ENCODE peak calls at places on chromosome 13, in six cellular contexts. P is mesendoderm, Z is H9, M is IMR-90, N is H1, K is mesenchymal stem cell. J is an unnamed sample.

GRCh38 chr13:113649212-113649611 is 8.8 kb downstream of the ATP4B start:
- DNase-seq in M (no peak), P (peak), K (no peak), N (no peak), Z (no peak), J (no peak)

GRCh38 chr13:59094149-59094548 is 1069.6 kb downstream of the DIAPH3 start:
- DNase-seq in K (no peak), P (no peak), N (no peak), Z (no peak), M (peak), J (no peak)

GRCh38 chr13:48977973-48978372 is 2.3 kb downstream of the FNDC3A start:
- DNase-seq in N (no peak), K (no peak), Z (no peak), M (peak), P (no peak), J (no peak)

GRCh38 chr13:112112534-112113276 is 45.8 kb downstream of the SOX1 start:
- DNase-seq in Z (no peak), K (no peak), N (no peak), M (no peak), P (no peak), J (no peak)

GRCh38 chr13:102190930-102191329 is 210.9 kb downstream of the FGF14 start:
- DNase-seq in P (no peak), K (no peak), Z (no peak), M (no peak), N (no peak), J (no peak)

GRCh38 chr13:73355134-73355533 is 296.3 kb downstream of the KLF5 start:
- DNase-seq in M (no peak), N (no peak), P (no peak), K (no peak), Z (no peak), J (no peak)

GRCh38 chr13:32153056-32153455 is 121.5 kb downstream of the FRY start:
- DNase-seq in Z (no peak), P (no peak), N (no peak), M (peak), K (peak), J (no peak)

GRCh38 chr13:30928971-30929370 is 3.5 kb upstream of the TEX26 start:
- DNase-seq in P (no peak), K (no peak), N (no peak), Z (no peak), M (no peak), J (no peak)

GRCh38 chr13:35839746-35840273 is 291.4 kb downstream of the DCLK1 start:
- DNase-seq in K (no peak), Z (no peak), M (no peak), N (no peak), P (no peak), J (no peak)

GRCh38 chr13:47437411-47437810 is 540.6 kb upstream of the HTR2A start:
- DNase-seq in N (no peak), K (peak), P (no peak), Z (no peak), M (peak), J (no peak)

GRCh38 chr13:77325371-77325941 is 1.4 kb downstream of the MYCBP2 start:
- DNase-seq in P (no peak), N (no peak), Z (no peak), K (peak), M (no peak), J (no peak)

GRCh38 chr13:22773475-22773874 is 407.3 kb upstream of the SGCG start:
- DNase-seq in P (no peak), N (no peak), Z (no peak), M (no peak), K (no peak), J (no peak)

GRCh38 chr13:26423634-26424033 is 133.8 kb upstream of the WASF3 start:
- DNase-seq in P (peak), N (no peak), K (peak), M (peak), Z (no peak), J (no peak)

GRCh38 chr13:92602560-92602959 is 624.0 kb upstream of the GPC6 start:
- DNase-seq in N (no peak), Z (no peak), P (no peak), M (peak), K (peak), J (no peak)

GRCh38 chr13:33287142-33287882 is 1.8 kb upstream of the STARD13 start:
- DNase-seq in K (no peak), M (no peak), P (no peak), Z (no peak), N (no peak), J (no peak)

GRCh38 chr13:102642475-102642874 is 45.7 kb downstream of the TPP2 start:
- DNase-seq in Z (no peak), M (no peak), N (no peak), K (no peak), P (no peak), J (no peak)

GRCh38 chr13:94173312-94173854 is 306.1 kb downstream of the DCT start:
- DNase-seq in P (no peak), Z (no peak), K (peak), N (no peak), M (peak), J (no peak)

GRCh38 chr13:37811441-37811840 is 58.1 kb downstream of the TRPC4 start:
- DNase-seq in K (peak), Z (no peak), N (no peak), M (peak), P (no peak), J (no peak)

GRCh38 chr13:93227906-93228801 is 1.5 kb downstream of the GPC6 start:
- DNase-seq in N (peak), M (peak), K (peak), P (peak), Z (peak), J (peak)

GRCh38 chr13:54845351-54845965 is 1816.8 kb downstream of the OLFM4 start:
- DNase-seq in Z (peak), K (no peak), P (peak), M (no peak), N (no peak), J (no peak)

GRCh38 chr13:91185294-91185863 is 162.1 kb upstream of the MIR17HG start:
- DNase-seq in M (peak), Z (no peak), N (no peak), P (peak), K (peak), J (no peak)

GRCh38 chr13:91401916-91402315 is 3.5 kb downstream of the GPC5 start:
- DNase-seq in K (no peak), N (no peak), P (no peak), M (no peak), Z (no peak), J (no peak)

GRCh38 chr13:37094840-37095239 is 10.6 kb downstream of the CSNK1A1L start:
- DNase-seq in P (no peak), M (no peak), N (no peak), K (no peak), Z (no peak), J (no peak)

GRCh38 chr13:112670118-112670517 is 19.7 kb upstream of the ATP11A start:
- DNase-seq in P (no peak), M (no peak), Z (peak), N (no peak), K (no peak), J (no peak)

GRCh38 chr13:110716235-110716505 is 2.7 kb downstream of the ING1 start:
- DNase-seq in Z (no peak), N (no peak), K (peak), M (no peak), P (peak), J (no peak)

GRCh38 chr13:51397262-51397933 is 55.4 kb downstream of the INTS6 start:
- DNase-seq in M (peak), K (peak), Z (no peak), N (no peak), P (peak), J (no peak)

GRCh38 chr13:114019367-114019766 is 45.5 kb upstream of the C13orf46 start:
- DNase-seq in M (no peak), K (no peak), Z (peak), N (no peak), P (peak), J (no peak)

GRCh38 chr13:66237411-66238062 is 992.6 kb downstream of the PCDH9 start:
- DNase-seq in Z (no peak), K (no peak), P (peak), N (no peak), M (no peak), J (peak)
- H2BK15ac ChIP-seq in Z (no peak), K (no peak), P (no peak), N (no peak), M (no peak), J (no peak)

DNA sequence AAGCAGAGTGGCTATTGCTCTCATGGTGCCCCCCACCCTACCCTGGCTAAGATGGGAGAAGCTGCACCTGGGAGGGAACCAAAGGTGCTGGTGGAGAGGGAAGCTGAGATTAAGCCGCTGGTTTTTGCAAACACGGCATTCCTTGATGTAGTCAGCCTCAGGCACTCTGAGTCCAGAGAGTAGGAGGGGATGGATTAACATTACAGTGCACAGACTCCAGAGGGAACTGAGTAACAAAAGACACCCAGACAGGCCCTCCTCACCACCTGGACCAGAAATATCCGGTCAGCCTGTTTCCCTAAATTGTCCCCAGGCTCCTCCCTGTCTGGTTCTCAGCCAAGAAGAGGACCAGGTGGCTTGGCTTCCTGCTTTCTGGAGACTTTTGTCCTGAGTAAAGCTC is 28.9 kb upstream of the PABPC3 start:
- DNase-seq in M (no peak), Z (peak), P (peak), K (no peak), N (no peak), J (no peak)
- H3K4ac ChIP-seq in M (no peak), Z (no peak), P (no peak), K (no peak), N (no peak), J (no peak)

GRCh38 chr13:41785402-41786142 is 175.3 kb downstream of the VWA8 start:
- DNase-seq in P (no peak), N (no peak), Z (no peak), K (peak), M (no peak), J (no peak)
- H2BK15ac ChIP-seq in P (no peak), N (no peak), Z (no peak), K (no peak), M (no peak), J (no peak)

DNA sequence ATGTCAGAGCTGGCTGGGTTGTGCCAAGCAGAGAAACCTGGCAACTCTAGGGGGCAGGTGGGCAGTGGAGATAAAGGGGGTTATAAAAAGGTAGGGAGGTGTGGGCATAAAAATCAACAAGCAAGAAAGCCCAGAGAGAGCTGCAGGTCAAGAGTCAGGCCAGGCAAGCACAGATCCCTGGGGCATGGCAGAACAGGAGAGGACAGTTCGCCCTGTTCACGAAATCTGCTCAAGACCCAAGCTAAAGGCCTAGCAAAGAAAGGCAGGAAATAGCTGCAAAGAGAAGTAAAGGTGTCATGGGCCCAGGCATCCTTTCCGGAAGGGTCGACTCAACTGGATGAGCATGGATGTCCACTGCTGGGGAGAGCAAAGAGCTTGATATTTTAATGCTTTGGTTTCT is 3.4 kb downstream of the MBNL2 start:
- DNase-seq in P (no peak), M (no peak), N (no peak), K (no peak), Z (no peak), J (no peak)
- H3K4ac ChIP-seq in P (no peak), M (peak), N (no peak), K (no peak), Z (no peak), J (no peak)

DNA sequence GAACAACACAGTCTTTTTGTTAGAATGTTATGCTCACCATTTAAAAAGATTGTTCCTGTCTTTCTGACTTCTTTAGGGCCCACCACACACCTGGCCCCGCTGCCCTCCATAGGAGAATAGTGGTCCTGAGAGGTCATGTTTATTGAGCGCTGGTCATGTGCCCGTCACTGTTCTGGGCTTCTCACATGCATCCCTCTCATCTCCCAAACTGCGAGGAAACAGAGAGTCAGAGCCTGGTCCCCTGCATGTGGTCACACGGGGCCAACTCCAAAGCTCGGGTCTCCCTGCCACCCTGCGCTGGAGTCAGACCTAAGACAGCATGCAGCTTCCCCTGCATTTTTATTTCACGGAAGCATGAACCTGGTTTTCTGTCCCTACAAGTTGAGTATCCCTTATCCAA is 70.4 kb upstream of the GPR183 start:
- DNase-seq in K (no peak), Z (peak), P (no peak), N (peak), M (no peak), J (no peak)
- H2BK15ac ChIP-seq in K (no peak), Z (no peak), P (no peak), N (no peak), M (no peak), J (no peak)

DNA sequence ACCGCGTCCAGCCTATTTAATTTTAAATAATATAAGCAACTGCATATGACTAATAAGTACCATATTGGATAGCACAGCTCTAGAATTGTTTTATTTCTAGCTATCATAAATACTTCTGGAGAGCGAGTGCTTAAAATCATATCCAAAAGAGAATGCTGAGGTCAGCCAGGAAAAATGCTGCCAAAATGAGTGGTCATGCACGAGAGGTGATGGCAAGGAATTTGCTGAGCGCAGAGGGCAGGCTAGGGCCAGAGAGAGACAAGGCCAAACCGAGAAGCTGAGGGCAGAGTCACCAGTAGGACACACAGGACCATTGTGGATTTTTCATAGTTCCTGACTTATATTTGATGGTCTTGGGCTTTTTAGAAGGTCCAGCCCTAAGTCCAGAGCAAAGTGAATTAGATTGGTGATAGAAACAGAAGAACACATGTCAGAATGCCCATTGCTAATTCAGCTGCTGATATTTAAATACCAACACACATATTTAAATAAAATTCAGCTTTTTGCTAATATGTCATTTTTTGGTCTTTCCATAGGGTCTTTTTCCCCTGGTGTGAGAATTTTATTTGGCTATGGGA is 33.6 kb upstream of the UBL3 start:
- DNase-seq in M (peak), P (peak), Z (no peak), N (no peak), K (no peak), J (no peak)
- H3K4ac ChIP-seq in M (no peak), P (no peak), Z (no peak), N (no peak), K (no peak), J (no peak)

GRCh38 chr13:84831666-84832657 is 949.7 kb upstream of the SLITRK1 start:
- DNase-seq in M (no peak), N (no peak), Z (peak), K (no peak), P (no peak), J (no peak)

GRCh38 chr13:84834201-84834600 is 951.9 kb upstream of the SLITRK1 start:
- DNase-seq in N (no peak), K (no peak), P (no peak), Z (no peak), M (no peak), J (no peak)
- H2BK15ac ChIP-seq in N (no peak), K (no peak), P (no peak), Z (no peak), M (no peak), J (no peak)

GRCh38 chr13:28220166-28220565 is 81.8 kb downstream of the PAN3 start:
- DNase-seq in Z (no peak), N (no peak), M (peak), K (peak), P (no peak), J (no peak)
- H3K4ac ChIP-seq in Z (no peak), N (no peak), M (no peak), K (no peak), P (no peak), J (no peak)